ENCODE peak calls at places on chromosomes 13 and 19, in four cellular contexts. M, U, K and X are unnamed samples.

GRCh38 chr13:33318037-33318436 is 32.5 kb upstream of the STARD13 start:
- DNase-seq in M (no peak), U (no peak), K (no peak), X (no peak)

GRCh38 chr19:2199215-2199614 is 35.5 kb downstream of the DOT1L start:
- DNase-seq in M (no peak), U (no peak), K (no peak), X (no peak)

GRCh38 chr13:40175639-40176038 is 490.8 kb downstream of the FOXO1 start:
- DNase-seq in M (no peak), U (no peak), K (peak), X (no peak)

GRCh38 chr19:40744554-40745401 is 5.5 kb downstream of the ACTMAP start:
- DNase-seq in M (no peak), U (no peak), K (no peak), X (no peak)

GRCh38 chr19:36488816-36489138 is 584 bp downstream of the ZNF566 start:
- DNase-seq in M (no peak), U (no peak), K (peak), X (no peak)

GRCh38 chr13:110179116-110179857 is 127.7 kb downstream of the COL4A1 start:
- DNase-seq in M (peak), U (no peak), K (no peak), X (no peak)

GRCh38 chr13:24208314-24208713 is 47.8 kb downstream of the SPATA13 start:
- DNase-seq in M (no peak), U (no peak), K (peak), X (peak)

GRCh38 chr13:43245374-43245964 is 222.1 kb downstream of the DNAJC15 start:
- DNase-seq in M (no peak), U (no peak), K (peak), X (peak)

GRCh38 chr13:42101821-42102580 is 53.6 kb downstream of the DGKH start:
- DNase-seq in M (no peak), U (no peak), K (no peak), X (no peak)

GRCh38 chr13:64428196-64428595 is 2801.9 kb downstream of the PCDH9 start:
- DNase-seq in M (no peak), U (no peak), K (peak), X (no peak)

DNA sequence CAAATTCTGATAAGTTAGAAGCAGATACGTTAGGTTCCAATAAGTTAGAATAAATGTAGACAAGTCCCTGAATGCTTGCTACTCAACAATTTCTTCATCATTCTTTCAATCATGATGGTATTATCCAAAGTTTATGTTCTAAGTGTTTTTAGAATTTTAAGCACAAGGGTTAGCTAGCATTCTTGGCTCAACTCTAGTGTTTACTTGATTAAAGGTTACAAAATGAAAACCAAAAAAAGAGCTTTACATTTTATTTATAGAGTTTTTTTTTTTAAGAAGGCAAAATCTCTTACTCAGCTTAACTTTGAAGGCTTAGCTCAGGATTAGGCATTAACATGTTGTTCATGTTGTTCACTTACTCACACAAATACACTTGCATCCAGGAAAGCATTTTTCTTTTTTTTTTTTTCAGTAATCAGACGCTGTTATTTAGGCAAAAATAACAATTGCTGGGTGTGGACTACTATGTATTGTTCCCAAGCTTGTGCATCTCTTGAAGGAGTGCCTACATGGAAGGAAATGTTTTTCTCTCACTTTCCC is 420.6 kb downstream of the DCT start:
- DNase-seq in M (no peak), U (no peak), K (peak), X (no peak)
- H3K27ac ChIP-seq in M (no peak), U (no peak), K (no peak), X (no peak)

GRCh38 chr13:98143601-98144500 is 957 bp downstream of the FARP1 start:
- DNase-seq in M (peak), U (peak), K (peak), X (peak)

GRCh38 chr13:98150836-98151489 is 8.1 kb downstream of the FARP1 start:
- DNase-seq in M (no peak), U (no peak), K (no peak), X (no peak)

GRCh38 chr13:98144501-98145350 is 1.8 kb downstream of the FARP1 start:
- DNase-seq in M (peak), U (no peak), K (peak), X (peak)

GRCh38 chr13:98143157-98143553 is 261 bp downstream of the FARP1 start:
- DNase-seq in M (no peak), U (peak), K (no peak), X (no peak)

DNA sequence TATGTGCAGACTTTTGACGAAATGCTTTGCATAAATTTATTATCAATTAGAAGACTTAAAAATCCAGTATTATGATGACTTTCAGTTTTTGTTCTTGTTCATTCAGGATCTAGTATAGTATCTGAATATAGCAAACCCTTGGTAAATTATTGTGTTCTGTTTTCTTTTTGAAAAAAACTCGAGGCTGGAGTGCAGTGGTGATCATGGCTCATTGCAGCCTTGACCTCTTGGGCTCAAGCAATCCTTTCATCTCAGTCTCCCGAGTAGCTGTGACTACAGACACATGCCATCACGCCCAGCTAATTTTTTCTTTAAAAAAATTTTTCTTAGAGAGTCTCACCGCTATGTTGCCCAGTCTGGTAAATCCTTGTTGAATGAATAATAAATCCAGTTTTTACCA is 4.6 kb downstream of the FARP1 start:
- DNase-seq in M (no peak), U (no peak), K (no peak), X (no peak)
- TF ChIP-seq CTCF in M (no peak), U (no peak), K (peak), X (no peak)

DNA sequence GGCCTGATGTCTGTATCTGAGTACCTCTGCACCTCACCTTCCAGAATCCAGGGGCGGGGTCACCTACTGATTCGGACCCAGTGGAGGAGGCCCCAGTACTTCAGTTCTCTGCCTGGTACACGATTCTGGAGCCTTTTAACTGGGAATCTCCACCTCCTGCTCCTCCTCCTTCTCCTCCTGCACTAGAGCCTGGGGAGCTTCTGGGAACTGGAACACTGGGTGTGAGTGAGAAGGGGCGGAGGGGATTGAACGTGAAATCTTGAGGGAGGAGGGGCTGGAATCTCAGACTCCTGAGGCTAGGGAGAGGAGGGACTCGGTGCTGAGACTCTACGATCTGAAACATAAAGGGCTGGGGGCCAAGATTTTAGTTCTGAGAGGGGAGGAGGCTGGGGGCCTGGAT is at the start of gene KLK8:
- DNase-seq in M (peak), U (no peak), K (no peak), X (no peak)
- H3K27ac ChIP-seq in M (peak), U (no peak), K (no peak), X (no peak)

GRCh38 chr13:98394820-98395510 is 181.9 kb downstream of the STK24 start:
- DNase-seq in M (no peak), U (no peak), K (no peak), X (no peak)

GRCh38 chr13:98399756-98400155 is 177.2 kb downstream of the STK24 start:
- DNase-seq in M (no peak), U (no peak), K (no peak), X (no peak)

GRCh38 chr13:98397861-98398260 is 179.0 kb downstream of the STK24 start:
- DNase-seq in M (no peak), U (no peak), K (no peak), X (no peak)

GRCh38 chr13:98396071-98396710 is 180.7 kb downstream of the STK24 start:
- DNase-seq in M (no peak), U (no peak), K (no peak), X (no peak)

GRCh38 chr13:98397221-98397620 is 179.7 kb downstream of the STK24 start:
- DNase-seq in M (no peak), U (no peak), K (peak), X (no peak)
- TF ChIP-seq CTCF in M (peak), U (no peak), K (peak), X (no peak)

DNA sequence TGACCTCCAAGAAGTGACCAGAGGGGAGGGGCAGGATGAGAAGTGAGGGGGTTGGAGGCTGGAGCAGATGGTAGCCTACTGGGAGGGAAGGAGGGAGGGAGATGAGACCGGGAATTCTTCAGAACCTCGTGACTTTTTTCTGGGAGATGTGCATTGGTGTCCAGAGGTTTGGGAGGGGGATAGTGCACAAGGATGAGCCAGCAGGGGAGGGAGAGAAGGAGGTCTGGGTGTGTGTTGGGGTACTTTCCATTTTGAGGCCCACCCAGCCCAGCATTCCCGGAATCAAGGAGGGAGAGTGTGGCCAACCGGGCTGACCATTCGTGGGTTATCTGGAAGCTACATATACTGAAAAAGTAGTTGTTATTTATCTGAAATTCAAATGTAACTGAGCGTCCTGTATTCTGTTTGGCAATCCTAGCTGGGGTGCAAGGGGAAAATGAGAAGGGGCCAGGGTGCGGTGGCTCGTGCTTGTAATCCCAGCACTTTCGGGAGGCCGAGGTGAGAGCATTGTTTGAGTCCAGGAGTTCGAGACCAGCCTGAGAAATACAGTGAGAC is 4.3 kb upstream of the C3 start:
- DNase-seq in M (no peak), U (no peak), K (no peak), X (no peak)
- H3K27ac ChIP-seq in M (no peak), U (no peak), K (no peak), X (peak)

GRCh38 chr19:46385636-46386035 is 27.7 kb downstream of the CCDC8 start:
- DNase-seq in M (no peak), U (no peak), K (no peak), X (no peak)
- TF ChIP-seq CTCF in M (no peak), U (no peak), K (no peak), X (no peak)

GRCh38 chr19:49956113-49956491 is 4.9 kb downstream of the SIGLEC11 start:
- DNase-seq in M (no peak), U (no peak), K (no peak), X (no peak)
- H3K27ac ChIP-seq in M (no peak), U (no peak), K (no peak), X (no peak)

GRCh38 chr19:15453091-15453498 is 3.3 kb upstream of the WIZ start:
- DNase-seq in M (no peak), U (no peak), K (no peak), X (no peak)

GRCh38 chr19:15452111-15453047 is 2.6 kb upstream of the WIZ start:
- DNase-seq in M (peak), U (peak), K (peak), X (peak)

GRCh38 chr19:15453906-15454305 is 4.2 kb upstream of the WIZ start:
- DNase-seq in M (no peak), U (peak), K (no peak), X (no peak)

GRCh38 chr19:15455996-15456395 is 6.2 kb upstream of the WIZ start:
- DNase-seq in M (no peak), U (no peak), K (no peak), X (no peak)

DNA sequence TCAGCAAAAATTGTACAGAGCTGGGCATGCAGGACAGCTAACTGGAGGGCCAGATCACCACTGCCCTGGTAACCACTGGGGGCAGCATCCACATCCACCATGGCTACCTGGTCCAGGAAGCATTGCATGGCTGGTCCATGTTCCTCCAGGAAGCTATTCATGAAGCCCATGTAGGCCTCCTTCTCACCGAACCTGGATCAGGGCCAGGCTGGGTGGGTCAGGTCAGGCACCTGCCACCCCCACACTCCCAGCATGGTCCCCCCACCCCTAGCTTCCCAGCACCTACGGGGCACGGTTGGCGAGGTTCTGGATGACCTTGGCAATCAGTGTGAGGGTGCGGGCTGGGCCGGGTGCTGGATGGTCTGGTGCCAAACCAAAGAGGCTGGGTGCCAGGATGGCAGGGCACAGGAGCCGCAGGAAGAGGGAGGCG is 4.6 kb upstream of the WIZ start:
- DNase-seq in M (no peak), U (no peak), K (no peak), X (no peak)
- TF ChIP-seq CTCF in M (peak), U (no peak), K (peak), X (no peak)